ENCODE peak calls at places on chromosome 6, in ten cellular contexts. One of them, this sample, is unnamed.

GRCh38 chr6:148538251-148539190 is 195.9 kb downstream of the SASH1 start:
- DNase-seq in left ventricle myocardium superior: no peak
- DNase-seq in iPS-NIHi11: no peak
- DNase-seq in central memory CD4-positive, alpha-beta T cell: no peak
- DNase-seq in T-helper 9 cell: no peak
- DNase-seq in HEK293T: no peak
- DNase-seq in colonic mucosa: no peak
- DNase-seq in activated T-cell treated with anti-CD3 and anti-CD28 coated beads, Interleukin-2, amount 50 U/mL, for 72 hours: no peak
- DNase-seq in KG1: no peak
- DNase-seq in NCI-H2029 treated with DMSO at 0.1 percent for 48 hours: no peak
- DNase-seq in this sample: no peak

GRCh38 chr6:43644940-43645612 is at the start of gene RSPH9:
- DNase-seq in left ventricle myocardium superior: peak; percentile 82
- DNase-seq in activated T-cell treated with anti-CD3 and anti-CD28 coated beads, Interleukin-2, amount 50 U/mL, for 72 hours: peak; percentile 80
- DNase-seq in iPS-NIHi11: peak; percentile 93
- DNase-seq in KG1: no peak
- DNase-seq in HEK293T: no peak
- DNase-seq in NCI-H2029 treated with DMSO at 0.1 percent for 48 hours: no peak
- DNase-seq in central memory CD4-positive, alpha-beta T cell: peak; percentile 35
- DNase-seq in T-helper 9 cell: peak; percentile 52
- DNase-seq in colonic mucosa: peak; percentile 79
- DNase-seq in this sample: peak; percentile 77

GRCh38 chr6:52417675-52418111 is 2.4 kb upstream of the EFHC1 start:
- DNase-seq in NCI-H2029 treated with DMSO at 0.1 percent for 48 hours: no peak
- DNase-seq in left ventricle myocardium superior: no peak
- DNase-seq in central memory CD4-positive, alpha-beta T cell: no peak
- DNase-seq in iPS-NIHi11: no peak
- DNase-seq in colonic mucosa: no peak
- DNase-seq in KG1: no peak
- DNase-seq in HEK293T: no peak
- DNase-seq in activated T-cell treated with anti-CD3 and anti-CD28 coated beads, Interleukin-2, amount 50 U/mL, for 72 hours: no peak
- DNase-seq in T-helper 9 cell: no peak
- DNase-seq in this sample: no peak

GRCh38 chr6:40256831-40257230 is 322.6 kb upstream of the MOCS1 start:
- DNase-seq in central memory CD4-positive, alpha-beta T cell: no peak
- DNase-seq in iPS-NIHi11: no peak
- DNase-seq in T-helper 9 cell: no peak
- DNase-seq in left ventricle myocardium superior: no peak
- DNase-seq in colonic mucosa: no peak
- DNase-seq in KG1: no peak
- DNase-seq in HEK293T: no peak
- DNase-seq in activated T-cell treated with anti-CD3 and anti-CD28 coated beads, Interleukin-2, amount 50 U/mL, for 72 hours: no peak
- DNase-seq in NCI-H2029 treated with DMSO at 0.1 percent for 48 hours: no peak
- DNase-seq in this sample: no peak

GRCh38 chr6:36697481-36697903 is at the start of gene RAB44:
- DNase-seq in KG1: peak; percentile 44
- DNase-seq in central memory CD4-positive, alpha-beta T cell: no peak
- DNase-seq in activated T-cell treated with anti-CD3 and anti-CD28 coated beads, Interleukin-2, amount 50 U/mL, for 72 hours: no peak
- DNase-seq in left ventricle myocardium superior: no peak
- DNase-seq in T-helper 9 cell: no peak
- DNase-seq in NCI-H2029 treated with DMSO at 0.1 percent for 48 hours: no peak
- DNase-seq in iPS-NIHi11: no peak
- DNase-seq in HEK293T: no peak
- DNase-seq in colonic mucosa: no peak
- DNase-seq in this sample: no peak

GRCh38 chr6:61217714-61218113 is 1068.3 kb downstream of the KHDRBS2 start:
- DNase-seq in activated T-cell treated with anti-CD3 and anti-CD28 coated beads, Interleukin-2, amount 50 U/mL, for 72 hours: no peak
- DNase-seq in left ventricle myocardium superior: no peak
- DNase-seq in HEK293T: no peak
- DNase-seq in NCI-H2029 treated with DMSO at 0.1 percent for 48 hours: no peak
- DNase-seq in KG1: no peak
- DNase-seq in colonic mucosa: no peak
- DNase-seq in iPS-NIHi11: no peak
- DNase-seq in T-helper 9 cell: no peak
- DNase-seq in central memory CD4-positive, alpha-beta T cell: no peak
- DNase-seq in this sample: no peak

GRCh38 chr6:124974770-124975377 is 12.6 kb downstream of the RNF217 start:
- DNase-seq in NCI-H2029 treated with DMSO at 0.1 percent for 48 hours: no peak
- DNase-seq in colonic mucosa: peak; percentile 45
- DNase-seq in central memory CD4-positive, alpha-beta T cell: no peak
- DNase-seq in left ventricle myocardium superior: no peak
- DNase-seq in T-helper 9 cell: no peak
- DNase-seq in iPS-NIHi11: no peak
- DNase-seq in KG1: no peak
- DNase-seq in activated T-cell treated with anti-CD3 and anti-CD28 coated beads, Interleukin-2, amount 50 U/mL, for 72 hours: no peak
- DNase-seq in HEK293T: no peak
- DNase-seq in this sample: no peak

GRCh38 chr6:118042855-118043254 is 135.8 kb downstream of the SLC35F1 start:
- DNase-seq in left ventricle myocardium superior: no peak
- DNase-seq in KG1: no peak
- DNase-seq in activated T-cell treated with anti-CD3 and anti-CD28 coated beads, Interleukin-2, amount 50 U/mL, for 72 hours: no peak
- DNase-seq in iPS-NIHi11: no peak
- DNase-seq in colonic mucosa: no peak
- DNase-seq in NCI-H2029 treated with DMSO at 0.1 percent for 48 hours: no peak
- DNase-seq in central memory CD4-positive, alpha-beta T cell: no peak
- DNase-seq in HEK293T: no peak
- DNase-seq in T-helper 9 cell: no peak
- DNase-seq in this sample: no peak

GRCh38 chr6:132513821-132514545 is 1.1 kb upstream of the STX7 start:
- DNase-seq in NCI-H2029 treated with DMSO at 0.1 percent for 48 hours: no peak
- DNase-seq in colonic mucosa: no peak
- DNase-seq in central memory CD4-positive, alpha-beta T cell: no peak
- DNase-seq in T-helper 9 cell: no peak
- DNase-seq in iPS-NIHi11: no peak
- DNase-seq in left ventricle myocardium superior: no peak
- DNase-seq in HEK293T: no peak
- DNase-seq in activated T-cell treated with anti-CD3 and anti-CD28 coated beads, Interleukin-2, amount 50 U/mL, for 72 hours: no peak
- DNase-seq in KG1: no peak
- DNase-seq in this sample: no peak

GRCh38 chr6:119273799-119274595 is 75.6 kb downstream of the MAN1A1 start:
- DNase-seq in KG1: no peak
- DNase-seq in HEK293T: no peak
- DNase-seq in T-helper 9 cell: no peak
- DNase-seq in iPS-NIHi11: no peak
- DNase-seq in activated T-cell treated with anti-CD3 and anti-CD28 coated beads, Interleukin-2, amount 50 U/mL, for 72 hours: no peak
- DNase-seq in NCI-H2029 treated with DMSO at 0.1 percent for 48 hours: no peak
- DNase-seq in central memory CD4-positive, alpha-beta T cell: no peak
- DNase-seq in left ventricle myocardium superior: no peak
- DNase-seq in colonic mucosa: no peak
- DNase-seq in this sample: no peak

GRCh38 chr6:148869589-148869988 is 122.8 kb downstream of the UST start:
- DNase-seq in T-helper 9 cell: no peak
- DNase-seq in activated T-cell treated with anti-CD3 and anti-CD28 coated beads, Interleukin-2, amount 50 U/mL, for 72 hours: no peak
- DNase-seq in HEK293T: no peak
- DNase-seq in left ventricle myocardium superior: no peak
- DNase-seq in KG1: no peak
- DNase-seq in colonic mucosa: no peak
- DNase-seq in iPS-NIHi11: no peak
- DNase-seq in NCI-H2029 treated with DMSO at 0.1 percent for 48 hours: no peak
- DNase-seq in central memory CD4-positive, alpha-beta T cell: no peak
- DNase-seq in this sample: no peak

GRCh38 chr6:78910611-78911134 is 43.3 kb downstream of the IRAK1BP1 start:
- DNase-seq in iPS-NIHi11: peak; percentile 81
- DNase-seq in NCI-H2029 treated with DMSO at 0.1 percent for 48 hours: no peak
- DNase-seq in T-helper 9 cell: no peak
- DNase-seq in central memory CD4-positive, alpha-beta T cell: no peak
- DNase-seq in colonic mucosa: peak; percentile 43
- DNase-seq in left ventricle myocardium superior: peak; percentile 55
- DNase-seq in activated T-cell treated with anti-CD3 and anti-CD28 coated beads, Interleukin-2, amount 50 U/mL, for 72 hours: peak; percentile 25
- DNase-seq in HEK293T: no peak
- DNase-seq in KG1: no peak
- DNase-seq in this sample: no peak

GRCh38 chr6:99093781-99094180 is 146.0 kb upstream of the FBXL4 start:
- DNase-seq in central memory CD4-positive, alpha-beta T cell: no peak
- DNase-seq in KG1: no peak
- DNase-seq in NCI-H2029 treated with DMSO at 0.1 percent for 48 hours: peak; percentile 62
- DNase-seq in left ventricle myocardium superior: no peak
- DNase-seq in T-helper 9 cell: no peak
- DNase-seq in activated T-cell treated with anti-CD3 and anti-CD28 coated beads, Interleukin-2, amount 50 U/mL, for 72 hours: no peak
- DNase-seq in HEK293T: no peak
- DNase-seq in colonic mucosa: no peak
- DNase-seq in iPS-NIHi11: no peak
- DNase-seq in this sample: no peak

GRCh38 chr6:149628865-149629544 is 19.5 kb downstream of the KATNA1 start:
- DNase-seq in HEK293T: no peak
- DNase-seq in central memory CD4-positive, alpha-beta T cell: no peak
- DNase-seq in activated T-cell treated with anti-CD3 and anti-CD28 coated beads, Interleukin-2, amount 50 U/mL, for 72 hours: no peak
- DNase-seq in KG1: no peak
- DNase-seq in colonic mucosa: no peak
- DNase-seq in T-helper 9 cell: no peak
- DNase-seq in NCI-H2029 treated with DMSO at 0.1 percent for 48 hours: no peak
- DNase-seq in iPS-NIHi11: no peak
- DNase-seq in left ventricle myocardium superior: no peak
- DNase-seq in this sample: no peak

GRCh38 chr6:41191569-41191968 is 9.4 kb downstream of the TREML2 start:
- DNase-seq in NCI-H2029 treated with DMSO at 0.1 percent for 48 hours: no peak
- DNase-seq in colonic mucosa: peak; percentile 36
- DNase-seq in T-helper 9 cell: peak; percentile 20
- DNase-seq in iPS-NIHi11: peak; percentile 85
- DNase-seq in HEK293T: peak; percentile 48
- DNase-seq in central memory CD4-positive, alpha-beta T cell: no peak
- DNase-seq in activated T-cell treated with anti-CD3 and anti-CD28 coated beads, Interleukin-2, amount 50 U/mL, for 72 hours: peak; percentile 50
- DNase-seq in left ventricle myocardium superior: peak; percentile 68
- DNase-seq in KG1: no peak
- DNase-seq in this sample: no peak

GRCh38 chr6:26064619-26065257 is 22.5 kb upstream of the HFE start:
- DNase-seq in T-helper 9 cell: peak; percentile 7
- DNase-seq in HEK293T: peak; percentile 49
- DNase-seq in central memory CD4-positive, alpha-beta T cell: peak; percentile 56
- DNase-seq in iPS-NIHi11: peak; percentile 44
- DNase-seq in activated T-cell treated with anti-CD3 and anti-CD28 coated beads, Interleukin-2, amount 50 U/mL, for 72 hours: peak; percentile 40
- DNase-seq in KG1: peak; percentile 61
- DNase-seq in NCI-H2029 treated with DMSO at 0.1 percent for 48 hours: peak; percentile 72
- DNase-seq in colonic mucosa: peak; percentile 37
- DNase-seq in left ventricle myocardium superior: no peak
- DNase-seq in this sample: peak; percentile 35

GRCh38 chr6:27836783-27837635 is 75.2 kb downstream of the OR2B2 start:
- DNase-seq in central memory CD4-positive, alpha-beta T cell: peak; percentile 73
- DNase-seq in KG1: peak; percentile 60
- DNase-seq in NCI-H2029 treated with DMSO at 0.1 percent for 48 hours: peak; percentile 97
- DNase-seq in T-helper 9 cell: peak; percentile 28
- DNase-seq in iPS-NIHi11: peak; percentile 11
- DNase-seq in colonic mucosa: peak; percentile 85
- DNase-seq in left ventricle myocardium superior: no peak
- DNase-seq in HEK293T: peak; percentile 43
- DNase-seq in activated T-cell treated with anti-CD3 and anti-CD28 coated beads, Interleukin-2, amount 50 U/mL, for 72 hours: peak; percentile 75
- DNase-seq in this sample: peak; percentile 78

GRCh38 chr6:84825461-84825860 is 61.1 kb upstream of the TBX18 start:
- DNase-seq in left ventricle myocardium superior: no peak
- DNase-seq in KG1: no peak
- DNase-seq in HEK293T: no peak
- DNase-seq in activated T-cell treated with anti-CD3 and anti-CD28 coated beads, Interleukin-2, amount 50 U/mL, for 72 hours: no peak
- DNase-seq in central memory CD4-positive, alpha-beta T cell: no peak
- DNase-seq in T-helper 9 cell: no peak
- DNase-seq in iPS-NIHi11: no peak
- DNase-seq in NCI-H2029 treated with DMSO at 0.1 percent for 48 hours: no peak
- DNase-seq in colonic mucosa: no peak
- DNase-seq in this sample: no peak

GRCh38 chr6:134909701-134910595 is 40.0 kb downstream of the ALDH8A1 start:
- DNase-seq in colonic mucosa: no peak
- DNase-seq in iPS-NIHi11: no peak
- DNase-seq in left ventricle myocardium superior: no peak
- DNase-seq in HEK293T: no peak
- DNase-seq in activated T-cell treated with anti-CD3 and anti-CD28 coated beads, Interleukin-2, amount 50 U/mL, for 72 hours: no peak
- DNase-seq in NCI-H2029 treated with DMSO at 0.1 percent for 48 hours: no peak
- DNase-seq in KG1: no peak
- DNase-seq in central memory CD4-positive, alpha-beta T cell: no peak
- DNase-seq in T-helper 9 cell: no peak
- DNase-seq in this sample: no peak

GRCh38 chr6:24016857-24017256 is 109.2 kb upstream of the NRSN1 start:
- DNase-seq in HEK293T: no peak
- DNase-seq in central memory CD4-positive, alpha-beta T cell: no peak
- DNase-seq in activated T-cell treated with anti-CD3 and anti-CD28 coated beads, Interleukin-2, amount 50 U/mL, for 72 hours: no peak
- DNase-seq in NCI-H2029 treated with DMSO at 0.1 percent for 48 hours: no peak
- DNase-seq in T-helper 9 cell: no peak
- DNase-seq in colonic mucosa: no peak
- DNase-seq in iPS-NIHi11: no peak
- DNase-seq in left ventricle myocardium superior: no peak
- DNase-seq in KG1: no peak
- DNase-seq in this sample: no peak

GRCh38 chr6:163743796-163744195 is 329.3 kb downstream of the QKI start:
- DNase-seq in activated T-cell treated with anti-CD3 and anti-CD28 coated beads, Interleukin-2, amount 50 U/mL, for 72 hours: no peak
- DNase-seq in colonic mucosa: no peak
- DNase-seq in KG1: no peak
- DNase-seq in T-helper 9 cell: no peak
- DNase-seq in NCI-H2029 treated with DMSO at 0.1 percent for 48 hours: no peak
- DNase-seq in left ventricle myocardium superior: no peak
- DNase-seq in central memory CD4-positive, alpha-beta T cell: no peak
- DNase-seq in HEK293T: no peak
- DNase-seq in iPS-NIHi11: no peak
- DNase-seq in this sample: no peak

GRCh38 chr6:39961178-39961577 is 26.9 kb upstream of the MOCS1 start:
- DNase-seq in NCI-H2029 treated with DMSO at 0.1 percent for 48 hours: no peak
- DNase-seq in HEK293T: no peak
- DNase-seq in iPS-NIHi11: no peak
- DNase-seq in colonic mucosa: no peak
- DNase-seq in KG1: no peak
- DNase-seq in central memory CD4-positive, alpha-beta T cell: no peak
- DNase-seq in activated T-cell treated with anti-CD3 and anti-CD28 coated beads, Interleukin-2, amount 50 U/mL, for 72 hours: no peak
- DNase-seq in T-helper 9 cell: no peak
- DNase-seq in left ventricle myocardium superior: peak; percentile 49
- DNase-seq in this sample: no peak

GRCh38 chr6:17281497-17282481 is 628 bp downstream of the RBM24 start:
- DNase-seq in NCI-H2029 treated with DMSO at 0.1 percent for 48 hours: no peak
- DNase-seq in activated T-cell treated with anti-CD3 and anti-CD28 coated beads, Interleukin-2, amount 50 U/mL, for 72 hours: no peak
- DNase-seq in left ventricle myocardium superior: peak; percentile 31
- DNase-seq in colonic mucosa: peak; percentile 38
- DNase-seq in T-helper 9 cell: no peak
- DNase-seq in KG1: no peak
- DNase-seq in iPS-NIHi11: peak; percentile 55
- DNase-seq in central memory CD4-positive, alpha-beta T cell: no peak
- DNase-seq in HEK293T: no peak
- DNase-seq in this sample: no peak

GRCh38 chr6:36015666-36016065 is 8.8 kb downstream of the SLC26A8 start:
- DNase-seq in HEK293T: no peak
- DNase-seq in colonic mucosa: no peak
- DNase-seq in central memory CD4-positive, alpha-beta T cell: no peak
- DNase-seq in iPS-NIHi11: no peak
- DNase-seq in NCI-H2029 treated with DMSO at 0.1 percent for 48 hours: no peak
- DNase-seq in KG1: no peak
- DNase-seq in T-helper 9 cell: no peak
- DNase-seq in left ventricle myocardium superior: no peak
- DNase-seq in activated T-cell treated with anti-CD3 and anti-CD28 coated beads, Interleukin-2, amount 50 U/mL, for 72 hours: no peak
- DNase-seq in this sample: no peak

GRCh38 chr6:35034411-35035171 is 106.5 kb downstream of the TCP11 start:
- DNase-seq in colonic mucosa: peak; percentile 85
- DNase-seq in activated T-cell treated with anti-CD3 and anti-CD28 coated beads, Interleukin-2, amount 50 U/mL, for 72 hours: no peak
- DNase-seq in iPS-NIHi11: no peak
- DNase-seq in KG1: no peak
- DNase-seq in left ventricle myocardium superior: peak; percentile 81
- DNase-seq in NCI-H2029 treated with DMSO at 0.1 percent for 48 hours: peak; percentile 24
- DNase-seq in HEK293T: no peak
- DNase-seq in central memory CD4-positive, alpha-beta T cell: no peak
- DNase-seq in T-helper 9 cell: no peak
- DNase-seq in this sample: no peak

GRCh38 chr6:168101201-168102092 is 22.4 kb upstream of the FRMD1 start:
- DNase-seq in activated T-cell treated with anti-CD3 and anti-CD28 coated beads, Interleukin-2, amount 50 U/mL, for 72 hours: no peak
- DNase-seq in T-helper 9 cell: no peak
- DNase-seq in NCI-H2029 treated with DMSO at 0.1 percent for 48 hours: no peak
- DNase-seq in left ventricle myocardium superior: peak; percentile 24
- DNase-seq in KG1: no peak
- DNase-seq in iPS-NIHi11: peak; percentile 56
- DNase-seq in colonic mucosa: no peak
- DNase-seq in central memory CD4-positive, alpha-beta T cell: no peak
- DNase-seq in HEK293T: no peak
- DNase-seq in this sample: no peak

GRCh38 chr6:105179244-105180065 is at the start of gene POPDC3:
- DNase-seq in activated T-cell treated with anti-CD3 and anti-CD28 coated beads, Interleukin-2, amount 50 U/mL, for 72 hours: peak; percentile 14
- DNase-seq in left ventricle myocardium superior: peak; percentile 57
- DNase-seq in NCI-H2029 treated with DMSO at 0.1 percent for 48 hours: no peak
- DNase-seq in KG1: no peak
- DNase-seq in central memory CD4-positive, alpha-beta T cell: no peak
- DNase-seq in iPS-NIHi11: peak; percentile 78
- DNase-seq in HEK293T: peak; percentile 45
- DNase-seq in colonic mucosa: no peak
- DNase-seq in T-helper 9 cell: no peak
- DNase-seq in this sample: peak; percentile 15

This sample was measured in NCI-H1930.